ENCODE peak calls at places on chromosomes 16 and 17, in eight cellular contexts. X is CD4-positive, CD25-positive, alpha-beta regulatory T cell; R is effector CD8-positive, alpha-beta T cell; D is SK-N-DZ; N is AML-193; W is fibroblast of lung; F is GM04503; M is NCI-H460. I is an unnamed sample.

GRCh38 chr17:21296097-21297025 is 11.8 kb downstream of the MAP2K3 start:
- DNase-seq in X (no peak), R (no peak), D (no peak), N (no peak), W (no peak), F (no peak), M (no peak), I (no peak)

GRCh38 chr17:5533486-5534315 is 47.3 kb downstream of the MIS12 start:
- DNase-seq in X (no peak), R (no peak), D (no peak), N (no peak), W (peak; percentile 36), F (no peak), M (no peak), I (no peak)

GRCh38 chr16:12801511-12802042 is 2.1 kb downstream of the CPPED1 start:
- DNase-seq in X (no peak), R (no peak), D (no peak), N (peak; percentile 91), W (peak; percentile 69), F (peak; percentile 94), M (no peak), I (no peak)

GRCh38 chr17:20083460-20083859 is 74.3 kb downstream of the SPECC1 start:
- DNase-seq in X (no peak), R (no peak), D (no peak), N (no peak), W (no peak), F (no peak), M (no peak), I (no peak)

GRCh38 chr16:15502041-15502725 is 67.8 kb downstream of the BMERB1 start:
- DNase-seq in X (no peak), R (no peak), D (no peak), N (no peak), W (peak; percentile 97), F (peak; percentile 70), M (peak; percentile 96), I (no peak)

GRCh38 chr16:53865492-53865863 is 161.5 kb downstream of the FTO start:
- DNase-seq in X (no peak), R (no peak), D (no peak), N (peak; percentile 72), W (peak; percentile 72), F (no peak), M (no peak), I (no peak)

GRCh38 chr16:73315645-73316044 is 267.7 kb upstream of the ZFHX3 start:
- DNase-seq in X (no peak), R (no peak), D (no peak), N (no peak), W (no peak), F (no peak), M (no peak), I (no peak)

GRCh38 chr16:73714976-73715375 is 581.6 kb upstream of the PSMD7 start:
- DNase-seq in X (no peak), R (no peak), D (no peak), N (no peak), W (no peak), F (no peak), M (no peak), I (no peak)

GRCh38 chr17:73096866-73097265 is 4.4 kb upstream of the SLC39A11 start:
- DNase-seq in X (no peak), R (no peak), D (no peak), N (peak; percentile 95), W (peak; percentile 52), F (no peak), M (no peak), I (no peak)

GRCh38 chr17:29090746-29091395 is 47.9 kb downstream of the PIPOX start:
- DNase-seq in X (no peak), R (no peak), D (peak; percentile 67), N (no peak), W (no peak), F (no peak), M (no peak), I (no peak)

GRCh38 chr17:79089720-79090502 is 15.3 kb downstream of the ENGASE start:
- DNase-seq in X (no peak), R (no peak), D (no peak), N (no peak), W (no peak), F (no peak), M (no peak), I (no peak)